ENCODE peak calls at places on chromosomes 11 and 22, in eight cellular contexts. One of them, this sample, is unnamed.

GRCh38 chr11:117110294-117110950 is 12.2 kb upstream of the SIK3 start:
- DNase-seq in fibroblast of mammary gland: no peak
- DNase-seq in endothelial cell: no peak
- DNase-seq in GM10248: no peak
- DNase-seq in activated CD8-positive, alpha-beta T cell treated with anti-CD3 and anti-CD28 coated beads for 36 hours: no peak
- DNase-seq in cardiac fibroblast: no peak
- DNase-seq in body of pancreas: no peak
- DNase-seq in cardiac muscle cell: no peak
- DNase-seq in this sample: no peak

GRCh38 chr11:15716550-15716949 is 601.8 kb downstream of the INSC start:
- DNase-seq in fibroblast of mammary gland: peak
- DNase-seq in endothelial cell: no peak
- DNase-seq in GM10248: no peak
- DNase-seq in activated CD8-positive, alpha-beta T cell treated with anti-CD3 and anti-CD28 coated beads for 36 hours: no peak
- DNase-seq in cardiac fibroblast: no peak
- DNase-seq in body of pancreas: no peak
- DNase-seq in cardiac muscle cell: no peak
- DNase-seq in this sample: no peak

GRCh38 chr11:72225411-72225951 is 914 bp downstream of the INPPL1 start:
- DNase-seq in fibroblast of mammary gland: peak
- DNase-seq in endothelial cell: no peak
- DNase-seq in GM10248: peak
- DNase-seq in activated CD8-positive, alpha-beta T cell treated with anti-CD3 and anti-CD28 coated beads for 36 hours: peak
- DNase-seq in cardiac fibroblast: no peak
- DNase-seq in body of pancreas: no peak
- DNase-seq in cardiac muscle cell: peak
- DNase-seq in this sample: peak

GRCh38 chr11:9581556-9582161 is 8.2 kb downstream of the WEE1 start:
- DNase-seq in fibroblast of mammary gland: no peak
- DNase-seq in endothelial cell: no peak
- DNase-seq in GM10248: no peak
- DNase-seq in activated CD8-positive, alpha-beta T cell treated with anti-CD3 and anti-CD28 coated beads for 36 hours: no peak
- DNase-seq in cardiac fibroblast: no peak
- DNase-seq in body of pancreas: no peak
- DNase-seq in cardiac muscle cell: no peak
- DNase-seq in this sample: no peak

GRCh38 chr11:1946812-1947480 is at the start of gene MRPL23:
- DNase-seq in fibroblast of mammary gland: no peak
- DNase-seq in endothelial cell: no peak
- DNase-seq in GM10248: no peak
- DNase-seq in activated CD8-positive, alpha-beta T cell treated with anti-CD3 and anti-CD28 coated beads for 36 hours: peak
- DNase-seq in cardiac fibroblast: no peak
- DNase-seq in body of pancreas: peak
- DNase-seq in cardiac muscle cell: no peak
- DNase-seq in this sample: no peak

GRCh38 chr11:30561691-30562412 is 24.3 kb downstream of the MPPED2 start:
- DNase-seq in fibroblast of mammary gland: no peak
- DNase-seq in endothelial cell: no peak
- DNase-seq in GM10248: no peak
- DNase-seq in activated CD8-positive, alpha-beta T cell treated with anti-CD3 and anti-CD28 coated beads for 36 hours: no peak
- DNase-seq in cardiac fibroblast: no peak
- DNase-seq in body of pancreas: no peak
- DNase-seq in cardiac muscle cell: no peak
- DNase-seq in this sample: no peak

GRCh38 chr11:45805305-45806071 is 539 bp downstream of the SLC35C1 start:
- DNase-seq in fibroblast of mammary gland: peak
- DNase-seq in endothelial cell: peak
- DNase-seq in GM10248: no peak
- DNase-seq in activated CD8-positive, alpha-beta T cell treated with anti-CD3 and anti-CD28 coated beads for 36 hours: no peak
- DNase-seq in cardiac fibroblast: peak
- DNase-seq in body of pancreas: peak
- DNase-seq in cardiac muscle cell: peak
- DNase-seq in this sample: no peak

GRCh38 chr11:61340985-61341384 is 8.0 kb downstream of the TKFC start:
- DNase-seq in fibroblast of mammary gland: no peak
- DNase-seq in endothelial cell: no peak
- DNase-seq in GM10248: no peak
- DNase-seq in activated CD8-positive, alpha-beta T cell treated with anti-CD3 and anti-CD28 coated beads for 36 hours: no peak
- DNase-seq in cardiac fibroblast: no peak
- DNase-seq in body of pancreas: no peak
- DNase-seq in cardiac muscle cell: no peak
- DNase-seq in this sample: no peak

GRCh38 chr11:77819921-77820564 is 479 bp downstream of the RSF1 start:
- DNase-seq in fibroblast of mammary gland: peak
- DNase-seq in endothelial cell: peak
- DNase-seq in GM10248: peak
- DNase-seq in activated CD8-positive, alpha-beta T cell treated with anti-CD3 and anti-CD28 coated beads for 36 hours: peak
- DNase-seq in cardiac fibroblast: peak
- DNase-seq in body of pancreas: peak
- DNase-seq in cardiac muscle cell: peak
- DNase-seq in this sample: peak

GRCh38 chr11:74568028-74568427 is 24.4 kb upstream of the POLD3 start:
- DNase-seq in fibroblast of mammary gland: no peak
- DNase-seq in endothelial cell: no peak
- DNase-seq in GM10248: no peak
- DNase-seq in activated CD8-positive, alpha-beta T cell treated with anti-CD3 and anti-CD28 coated beads for 36 hours: no peak
- DNase-seq in cardiac fibroblast: no peak
- DNase-seq in body of pancreas: no peak
- DNase-seq in cardiac muscle cell: no peak
- DNase-seq in this sample: no peak

GRCh38 chr11:121652982-121653381 is 200.2 kb upstream of the SORL1-AS1 start:
- DNase-seq in fibroblast of mammary gland: peak
- DNase-seq in endothelial cell: peak
- DNase-seq in GM10248: no peak
- DNase-seq in activated CD8-positive, alpha-beta T cell treated with anti-CD3 and anti-CD28 coated beads for 36 hours: no peak
- DNase-seq in cardiac fibroblast: peak
- DNase-seq in body of pancreas: no peak
- DNase-seq in cardiac muscle cell: peak
- DNase-seq in this sample: no peak

GRCh38 chr11:102489469-102490145 is 37.0 kb upstream of the TMEM123 start:
- DNase-seq in fibroblast of mammary gland: no peak
- DNase-seq in endothelial cell: no peak
- DNase-seq in GM10248: no peak
- DNase-seq in activated CD8-positive, alpha-beta T cell treated with anti-CD3 and anti-CD28 coated beads for 36 hours: no peak
- DNase-seq in cardiac fibroblast: no peak
- DNase-seq in body of pancreas: no peak
- DNase-seq in cardiac muscle cell: no peak
- DNase-seq in this sample: no peak

GRCh38 chr22:47847281-47847890 is 1084.9 kb downstream of the TBC1D22A start:
- DNase-seq in fibroblast of mammary gland: no peak
- DNase-seq in endothelial cell: no peak
- DNase-seq in GM10248: no peak
- DNase-seq in activated CD8-positive, alpha-beta T cell treated with anti-CD3 and anti-CD28 coated beads for 36 hours: no peak
- DNase-seq in cardiac fibroblast: no peak
- DNase-seq in body of pancreas: no peak
- DNase-seq in cardiac muscle cell: no peak
- DNase-seq in this sample: no peak

GRCh38 chr11:126834573-126834972 is 166.0 kb downstream of the KIRREL3 start:
- DNase-seq in fibroblast of mammary gland: no peak
- DNase-seq in endothelial cell: no peak
- DNase-seq in GM10248: no peak
- DNase-seq in activated CD8-positive, alpha-beta T cell treated with anti-CD3 and anti-CD28 coated beads for 36 hours: no peak
- DNase-seq in cardiac fibroblast: no peak
- DNase-seq in body of pancreas: no peak
- DNase-seq in cardiac muscle cell: no peak
- DNase-seq in this sample: no peak

GRCh38 chr11:123314972-123315371 is 115.1 kb upstream of the GRAMD1B start:
- DNase-seq in fibroblast of mammary gland: no peak
- DNase-seq in endothelial cell: no peak
- DNase-seq in GM10248: no peak
- DNase-seq in activated CD8-positive, alpha-beta T cell treated with anti-CD3 and anti-CD28 coated beads for 36 hours: no peak
- DNase-seq in cardiac fibroblast: no peak
- DNase-seq in body of pancreas: no peak
- DNase-seq in cardiac muscle cell: no peak
- DNase-seq in this sample: no peak

GRCh38 chr11:110801328-110801727 is 89.1 kb upstream of the ARHGAP20 start:
- DNase-seq in fibroblast of mammary gland: no peak
- DNase-seq in endothelial cell: no peak
- DNase-seq in GM10248: no peak
- DNase-seq in activated CD8-positive, alpha-beta T cell treated with anti-CD3 and anti-CD28 coated beads for 36 hours: no peak
- DNase-seq in cardiac fibroblast: peak
- DNase-seq in body of pancreas: no peak
- DNase-seq in cardiac muscle cell: no peak
- DNase-seq in this sample: no peak

DNA sequence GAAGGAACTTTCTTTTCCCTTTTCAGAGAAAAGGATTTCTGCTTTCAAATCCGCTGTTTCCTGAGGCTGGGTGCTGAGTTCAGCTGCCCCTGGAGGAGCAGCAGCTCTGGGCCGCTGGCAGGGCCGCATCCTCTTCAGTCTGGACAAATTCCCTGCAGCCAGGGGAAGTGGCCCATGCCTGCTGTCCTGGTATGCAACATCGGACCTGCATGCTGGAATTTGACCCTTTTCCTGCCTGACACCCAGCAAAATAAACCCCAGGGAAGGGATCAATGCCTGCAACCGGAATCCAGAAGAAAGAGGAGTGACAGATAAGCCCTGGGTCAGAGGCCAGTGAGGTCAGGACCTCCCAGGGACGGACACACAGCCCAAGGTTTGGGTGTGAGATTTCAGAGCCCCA is 54.1 kb upstream of the LINC01488 start:
- DNase-seq in fibroblast of mammary gland: no peak
- DNase-seq in endothelial cell: no peak
- DNase-seq in GM10248: no peak
- DNase-seq in activated CD8-positive, alpha-beta T cell treated with anti-CD3 and anti-CD28 coated beads for 36 hours: no peak
- DNase-seq in cardiac fibroblast: no peak
- DNase-seq in body of pancreas: no peak
- DNase-seq in cardiac muscle cell: no peak
- DNase-seq in this sample: no peak
- TF ChIP-seq CTCF in fibroblast of mammary gland: no peak
- TF ChIP-seq CTCF in endothelial cell: no peak
- TF ChIP-seq CTCF in GM10248: no peak
- TF ChIP-seq CTCF in activated CD8-positive, alpha-beta T cell treated with anti-CD3 and anti-CD28 coated beads for 36 hours: no peak
- TF ChIP-seq CTCF in cardiac fibroblast: no peak
- TF ChIP-seq CTCF in body of pancreas: no peak
- TF ChIP-seq CTCF in cardiac muscle cell: no peak
- TF ChIP-seq CTCF in this sample: no peak

GRCh38 chr11:132137981-132138313 is 767.5 kb downstream of the NTM start:
- DNase-seq in fibroblast of mammary gland: no peak
- DNase-seq in endothelial cell: no peak
- DNase-seq in GM10248: no peak
- DNase-seq in activated CD8-positive, alpha-beta T cell treated with anti-CD3 and anti-CD28 coated beads for 36 hours: no peak
- DNase-seq in cardiac fibroblast: no peak
- DNase-seq in body of pancreas: no peak
- DNase-seq in cardiac muscle cell: no peak
- DNase-seq in this sample: no peak

GRCh38 chr11:132142554-132142953 is 772.1 kb downstream of the NTM start:
- DNase-seq in fibroblast of mammary gland: no peak
- DNase-seq in endothelial cell: no peak
- DNase-seq in GM10248: no peak
- DNase-seq in activated CD8-positive, alpha-beta T cell treated with anti-CD3 and anti-CD28 coated beads for 36 hours: no peak
- DNase-seq in cardiac fibroblast: no peak
- DNase-seq in body of pancreas: no peak
- DNase-seq in cardiac muscle cell: no peak
- DNase-seq in this sample: no peak

GRCh38 chr11:132142102-132142501 is 771.7 kb downstream of the NTM start:
- DNase-seq in fibroblast of mammary gland: no peak
- DNase-seq in endothelial cell: no peak
- DNase-seq in GM10248: no peak
- DNase-seq in activated CD8-positive, alpha-beta T cell treated with anti-CD3 and anti-CD28 coated beads for 36 hours: no peak
- DNase-seq in cardiac fibroblast: no peak
- DNase-seq in body of pancreas: no peak
- DNase-seq in cardiac muscle cell: no peak
- DNase-seq in this sample: no peak

GRCh38 chr11:132139181-132139580 is 768.8 kb downstream of the NTM start:
- DNase-seq in fibroblast of mammary gland: no peak
- DNase-seq in endothelial cell: no peak
- DNase-seq in GM10248: no peak
- DNase-seq in activated CD8-positive, alpha-beta T cell treated with anti-CD3 and anti-CD28 coated beads for 36 hours: no peak
- DNase-seq in cardiac fibroblast: no peak
- DNase-seq in body of pancreas: no peak
- DNase-seq in cardiac muscle cell: no peak
- DNase-seq in this sample: no peak

DNA sequence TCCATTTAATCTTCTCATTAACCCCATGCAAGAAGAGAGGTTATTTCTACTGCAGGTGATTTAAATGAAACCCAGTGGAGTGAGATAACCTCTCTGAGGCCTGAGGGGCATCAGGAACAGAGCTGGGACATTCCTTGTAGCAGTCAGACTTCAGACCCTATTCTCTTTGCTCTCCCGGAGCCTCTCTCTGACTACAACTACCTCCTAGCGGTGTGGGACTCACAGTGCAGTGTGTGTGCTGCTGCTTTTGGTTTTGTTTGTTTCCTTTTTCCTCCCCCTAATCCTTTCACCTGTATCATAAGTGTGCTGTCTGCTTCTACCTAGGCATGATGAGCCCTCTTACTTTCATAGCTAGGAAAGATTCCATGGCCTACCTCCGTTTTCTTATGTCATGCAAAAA is 769.6 kb downstream of the NTM start:
- DNase-seq in fibroblast of mammary gland: no peak
- DNase-seq in endothelial cell: no peak
- DNase-seq in GM10248: no peak
- DNase-seq in activated CD8-positive, alpha-beta T cell treated with anti-CD3 and anti-CD28 coated beads for 36 hours: no peak
- DNase-seq in cardiac fibroblast: no peak
- DNase-seq in body of pancreas: no peak
- DNase-seq in cardiac muscle cell: peak
- DNase-seq in this sample: no peak
- TF ChIP-seq CTCF in fibroblast of mammary gland: no peak
- TF ChIP-seq CTCF in endothelial cell: peak
- TF ChIP-seq CTCF in GM10248: no peak
- TF ChIP-seq CTCF in activated CD8-positive, alpha-beta T cell treated with anti-CD3 and anti-CD28 coated beads for 36 hours: no peak
- TF ChIP-seq CTCF in cardiac fibroblast: no peak
- TF ChIP-seq CTCF in body of pancreas: no peak
- TF ChIP-seq CTCF in cardiac muscle cell: no peak
- TF ChIP-seq CTCF in this sample: no peak

GRCh38 chr11:81705283-81705682 is 1028.4 kb downstream of the FAM181B start:
- DNase-seq in fibroblast of mammary gland: no peak
- DNase-seq in endothelial cell: no peak
- DNase-seq in GM10248: no peak
- DNase-seq in activated CD8-positive, alpha-beta T cell treated with anti-CD3 and anti-CD28 coated beads for 36 hours: no peak
- DNase-seq in cardiac fibroblast: no peak
- DNase-seq in body of pancreas: no peak
- DNase-seq in cardiac muscle cell: no peak
- DNase-seq in this sample: no peak

GRCh38 chr11:81707881-81708280 is 1025.8 kb downstream of the FAM181B start:
- DNase-seq in fibroblast of mammary gland: no peak
- DNase-seq in endothelial cell: no peak
- DNase-seq in GM10248: no peak
- DNase-seq in activated CD8-positive, alpha-beta T cell treated with anti-CD3 and anti-CD28 coated beads for 36 hours: no peak
- DNase-seq in cardiac fibroblast: no peak
- DNase-seq in body of pancreas: no peak
- DNase-seq in cardiac muscle cell: no peak
- DNase-seq in this sample: no peak
- TF ChIP-seq CTCF in fibroblast of mammary gland: peak
- TF ChIP-seq CTCF in endothelial cell: peak
- TF ChIP-seq CTCF in GM10248: no peak
- TF ChIP-seq CTCF in activated CD8-positive, alpha-beta T cell treated with anti-CD3 and anti-CD28 coated beads for 36 hours: no peak
- TF ChIP-seq CTCF in cardiac fibroblast: peak
- TF ChIP-seq CTCF in body of pancreas: no peak
- TF ChIP-seq CTCF in cardiac muscle cell: peak
- TF ChIP-seq CTCF in this sample: no peak

DNA sequence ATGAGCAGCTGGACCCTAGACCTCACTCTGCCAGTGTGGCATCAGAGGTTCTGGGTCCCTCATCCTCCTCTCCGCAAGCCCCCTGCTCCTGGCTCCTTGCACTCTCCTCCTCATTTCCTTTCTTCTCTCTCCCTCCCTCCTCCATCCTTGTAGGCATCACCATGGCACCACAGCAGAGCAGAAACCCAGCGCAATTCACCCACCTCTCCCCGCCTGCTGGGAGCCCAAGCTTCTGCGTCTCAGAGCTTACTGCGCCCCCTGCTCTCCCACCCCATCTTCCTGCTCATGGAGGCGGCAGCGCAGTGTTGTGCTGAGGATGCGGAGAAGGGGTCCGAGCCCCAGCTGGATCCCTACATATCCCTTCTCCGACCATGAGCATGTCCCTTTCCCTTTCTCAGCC is 1.7 kb downstream of the CHRM1 start:
- DNase-seq in fibroblast of mammary gland: no peak
- DNase-seq in endothelial cell: no peak
- DNase-seq in GM10248: no peak
- DNase-seq in activated CD8-positive, alpha-beta T cell treated with anti-CD3 and anti-CD28 coated beads for 36 hours: no peak
- DNase-seq in cardiac fibroblast: no peak
- DNase-seq in body of pancreas: no peak
- DNase-seq in cardiac muscle cell: no peak
- DNase-seq in this sample: no peak
- TF ChIP-seq CTCF in fibroblast of mammary gland: no peak
- TF ChIP-seq CTCF in endothelial cell: no peak
- TF ChIP-seq CTCF in GM10248: no peak
- TF ChIP-seq CTCF in activated CD8-positive, alpha-beta T cell treated with anti-CD3 and anti-CD28 coated beads for 36 hours: no peak
- TF ChIP-seq CTCF in cardiac fibroblast: no peak
- TF ChIP-seq CTCF in body of pancreas: no peak
- TF ChIP-seq CTCF in cardiac muscle cell: no peak
- TF ChIP-seq CTCF in this sample: no peak